ENCODE peak calls at places on chromosomes 2 and 18, in nine cellular contexts. One of them, this sample, is unnamed.

GRCh38 chr2:85754313-85755095 is 713 bp downstream of the ATOH8 start:
- DNase-seq in activated effector memory CD4-positive, alpha-beta T cell treated with anti-CD3 and anti-CD28 coated beads, Interleukin-2, amount 50 U/mL, for 16 hours: peak
- DNase-seq in IMR-90: peak
- DNase-seq in globus pallidus: no peak
- DNase-seq in frontal cortex: peak
- DNase-seq in GM04503: no peak
- DNase-seq in fibroblast of the aortic adventitia: peak
- DNase-seq in fibroblast of lung: peak
- DNase-seq in activated CD8-positive, alpha-beta T cell treated with anti-CD3 and anti-CD28 coated beads, Interleukin-2, amount 10 ng/mL, durations not matched to agents 7 days and 5 days: peak
- DNase-seq in this sample: peak

GRCh38 chr18:70044626-70045025 is 97.0 kb upstream of the CD226 start:
- DNase-seq in activated effector memory CD4-positive, alpha-beta T cell treated with anti-CD3 and anti-CD28 coated beads, Interleukin-2, amount 50 U/mL, for 16 hours: no peak
- DNase-seq in IMR-90: peak
- DNase-seq in globus pallidus: no peak
- DNase-seq in frontal cortex: no peak
- DNase-seq in GM04503: peak
- DNase-seq in fibroblast of the aortic adventitia: peak
- DNase-seq in fibroblast of lung: peak
- DNase-seq in activated CD8-positive, alpha-beta T cell treated with anti-CD3 and anti-CD28 coated beads, Interleukin-2, amount 10 ng/mL, durations not matched to agents 7 days and 5 days: no peak
- DNase-seq in this sample: peak

GRCh38 chr2:181575024-181575649 is 81.8 kb downstream of the CERKL start:
- DNase-seq in activated effector memory CD4-positive, alpha-beta T cell treated with anti-CD3 and anti-CD28 coated beads, Interleukin-2, amount 50 U/mL, for 16 hours: no peak
- DNase-seq in IMR-90: no peak
- DNase-seq in globus pallidus: no peak
- DNase-seq in frontal cortex: no peak
- DNase-seq in GM04503: no peak
- DNase-seq in fibroblast of the aortic adventitia: no peak
- DNase-seq in fibroblast of lung: no peak
- DNase-seq in activated CD8-positive, alpha-beta T cell treated with anti-CD3 and anti-CD28 coated beads, Interleukin-2, amount 10 ng/mL, durations not matched to agents 7 days and 5 days: no peak
- DNase-seq in this sample: no peak

GRCh38 chr18:63949068-63949737 is at the start of gene HMSD:
- DNase-seq in activated effector memory CD4-positive, alpha-beta T cell treated with anti-CD3 and anti-CD28 coated beads, Interleukin-2, amount 50 U/mL, for 16 hours: peak
- DNase-seq in IMR-90: no peak
- DNase-seq in globus pallidus: peak
- DNase-seq in frontal cortex: peak
- DNase-seq in GM04503: no peak
- DNase-seq in fibroblast of the aortic adventitia: peak
- DNase-seq in fibroblast of lung: peak
- DNase-seq in activated CD8-positive, alpha-beta T cell treated with anti-CD3 and anti-CD28 coated beads, Interleukin-2, amount 10 ng/mL, durations not matched to agents 7 days and 5 days: peak
- DNase-seq in this sample: peak

GRCh38 chr18:47204908-47205522 is 28.9 kb upstream of the IER3IP1 start:
- DNase-seq in activated effector memory CD4-positive, alpha-beta T cell treated with anti-CD3 and anti-CD28 coated beads, Interleukin-2, amount 50 U/mL, for 16 hours: peak
- DNase-seq in IMR-90: peak
- DNase-seq in globus pallidus: peak
- DNase-seq in frontal cortex: peak
- DNase-seq in GM04503: no peak
- DNase-seq in fibroblast of the aortic adventitia: peak
- DNase-seq in fibroblast of lung: peak
- DNase-seq in activated CD8-positive, alpha-beta T cell treated with anti-CD3 and anti-CD28 coated beads, Interleukin-2, amount 10 ng/mL, durations not matched to agents 7 days and 5 days: peak
- DNase-seq in this sample: peak

GRCh38 chr18:5451130-5451529 is 92.7 kb downstream of the EPB41L3 start:
- DNase-seq in activated effector memory CD4-positive, alpha-beta T cell treated with anti-CD3 and anti-CD28 coated beads, Interleukin-2, amount 50 U/mL, for 16 hours: no peak
- DNase-seq in IMR-90: peak
- DNase-seq in globus pallidus: no peak
- DNase-seq in frontal cortex: no peak
- DNase-seq in GM04503: no peak
- DNase-seq in fibroblast of the aortic adventitia: no peak
- DNase-seq in fibroblast of lung: no peak
- DNase-seq in activated CD8-positive, alpha-beta T cell treated with anti-CD3 and anti-CD28 coated beads, Interleukin-2, amount 10 ng/mL, durations not matched to agents 7 days and 5 days: no peak
- DNase-seq in this sample: no peak

GRCh38 chr2:153623020-153623419 is 144.5 kb upstream of the RPRM start:
- DNase-seq in activated effector memory CD4-positive, alpha-beta T cell treated with anti-CD3 and anti-CD28 coated beads, Interleukin-2, amount 50 U/mL, for 16 hours: no peak
- DNase-seq in IMR-90: no peak
- DNase-seq in globus pallidus: no peak
- DNase-seq in frontal cortex: no peak
- DNase-seq in GM04503: no peak
- DNase-seq in fibroblast of the aortic adventitia: no peak
- DNase-seq in fibroblast of lung: no peak
- DNase-seq in activated CD8-positive, alpha-beta T cell treated with anti-CD3 and anti-CD28 coated beads, Interleukin-2, amount 10 ng/mL, durations not matched to agents 7 days and 5 days: no peak
- DNase-seq in this sample: no peak

GRCh38 chr18:50218432-50219197 is 23.7 kb upstream of the MYO5B start:
- DNase-seq in activated effector memory CD4-positive, alpha-beta T cell treated with anti-CD3 and anti-CD28 coated beads, Interleukin-2, amount 50 U/mL, for 16 hours: peak
- DNase-seq in IMR-90: peak
- DNase-seq in globus pallidus: no peak
- DNase-seq in frontal cortex: no peak
- DNase-seq in GM04503: no peak
- DNase-seq in fibroblast of the aortic adventitia: peak
- DNase-seq in fibroblast of lung: no peak
- DNase-seq in activated CD8-positive, alpha-beta T cell treated with anti-CD3 and anti-CD28 coated beads, Interleukin-2, amount 10 ng/mL, durations not matched to agents 7 days and 5 days: peak
- DNase-seq in this sample: peak

GRCh38 chr2:56565143-56565542 is 381.4 kb downstream of the CCDC85A start:
- DNase-seq in activated effector memory CD4-positive, alpha-beta T cell treated with anti-CD3 and anti-CD28 coated beads, Interleukin-2, amount 50 U/mL, for 16 hours: no peak
- DNase-seq in IMR-90: no peak
- DNase-seq in globus pallidus: no peak
- DNase-seq in frontal cortex: no peak
- DNase-seq in GM04503: no peak
- DNase-seq in fibroblast of the aortic adventitia: peak
- DNase-seq in fibroblast of lung: no peak
- DNase-seq in activated CD8-positive, alpha-beta T cell treated with anti-CD3 and anti-CD28 coated beads, Interleukin-2, amount 10 ng/mL, durations not matched to agents 7 days and 5 days: no peak
- DNase-seq in this sample: peak

GRCh38 chr2:425947-426346 is 138.1 kb upstream of the ALKAL2 start:
- DNase-seq in activated effector memory CD4-positive, alpha-beta T cell treated with anti-CD3 and anti-CD28 coated beads, Interleukin-2, amount 50 U/mL, for 16 hours: no peak
- DNase-seq in IMR-90: no peak
- DNase-seq in globus pallidus: no peak
- DNase-seq in frontal cortex: no peak
- DNase-seq in GM04503: no peak
- DNase-seq in fibroblast of the aortic adventitia: no peak
- DNase-seq in fibroblast of lung: no peak
- DNase-seq in activated CD8-positive, alpha-beta T cell treated with anti-CD3 and anti-CD28 coated beads, Interleukin-2, amount 10 ng/mL, durations not matched to agents 7 days and 5 days: no peak
- DNase-seq in this sample: no peak

GRCh38 chr18:25651553-25651952 is 299.6 kb upstream of the ZNF521 start:
- DNase-seq in activated effector memory CD4-positive, alpha-beta T cell treated with anti-CD3 and anti-CD28 coated beads, Interleukin-2, amount 50 U/mL, for 16 hours: no peak
- DNase-seq in IMR-90: no peak
- DNase-seq in globus pallidus: no peak
- DNase-seq in frontal cortex: no peak
- DNase-seq in GM04503: no peak
- DNase-seq in fibroblast of the aortic adventitia: no peak
- DNase-seq in fibroblast of lung: no peak
- DNase-seq in activated CD8-positive, alpha-beta T cell treated with anti-CD3 and anti-CD28 coated beads, Interleukin-2, amount 10 ng/mL, durations not matched to agents 7 days and 5 days: no peak
- DNase-seq in this sample: peak

This sample was measured in EL.